ENCODE peak calls at places on chromosomes 3 and 15, in seven cellular contexts. One of them, this sample, is unnamed.

GRCh38 chr3:71008350-71008923 is 575.1 kb downstream of the FOXP1 start:
- DNase-seq in activated gamma-delta T cell treated with anti-CD3 and anti-CD28 coated beads, Interleukin-2, amount 50 U/mL, for 16 hours: no peak
- DNase-seq in B cell: no peak
- DNase-seq in ELF-1: no peak
- DNase-seq in tibial artery: no peak
- DNase-seq in right cardiac atrium: no peak
- DNase-seq in stimulated activated CD8-positive, alpha-beta memory T cell treated with anti-CD3 and anti-CD28 coated beads, Interleukin-7, amount 100 ng/mL, for 1 hour: no peak
- DNase-seq in this sample: no peak

GRCh38 chr3:5750874-5751273 is 563.4 kb downstream of the EDEM1 start:
- DNase-seq in B cell: no peak
- DNase-seq in tibial artery: no peak
- DNase-seq in stimulated activated CD8-positive, alpha-beta memory T cell treated with anti-CD3 and anti-CD28 coated beads, Interleukin-7, amount 100 ng/mL, for 1 hour: no peak
- DNase-seq in ELF-1: no peak
- DNase-seq in right cardiac atrium: no peak
- DNase-seq in activated gamma-delta T cell treated with anti-CD3 and anti-CD28 coated beads, Interleukin-2, amount 50 U/mL, for 16 hours: no peak
- DNase-seq in this sample: no peak

GRCh38 chr15:74242296-74242929 is 6.3 kb downstream of the CCDC33 start:
- DNase-seq in B cell: no peak
- DNase-seq in activated gamma-delta T cell treated with anti-CD3 and anti-CD28 coated beads, Interleukin-2, amount 50 U/mL, for 16 hours: no peak
- DNase-seq in ELF-1: peak; percentile 56
- DNase-seq in right cardiac atrium: peak; percentile 67
- DNase-seq in tibial artery: no peak
- DNase-seq in stimulated activated CD8-positive, alpha-beta memory T cell treated with anti-CD3 and anti-CD28 coated beads, Interleukin-7, amount 100 ng/mL, for 1 hour: no peak
- DNase-seq in this sample: no peak

GRCh38 chr15:90037961-90038633 is 37.0 kb downstream of the ZNF710 start:
- DNase-seq in stimulated activated CD8-positive, alpha-beta memory T cell treated with anti-CD3 and anti-CD28 coated beads, Interleukin-7, amount 100 ng/mL, for 1 hour: no peak
- DNase-seq in ELF-1: no peak
- DNase-seq in right cardiac atrium: no peak
- DNase-seq in B cell: peak; percentile 50
- DNase-seq in tibial artery: no peak
- DNase-seq in activated gamma-delta T cell treated with anti-CD3 and anti-CD28 coated beads, Interleukin-2, amount 50 U/mL, for 16 hours: peak; percentile 14
- DNase-seq in this sample: no peak

GRCh38 chr3:152234657-152235375 is 33.9 kb upstream of the MBNL1 start:
- DNase-seq in right cardiac atrium: no peak
- DNase-seq in B cell: no peak
- DNase-seq in activated gamma-delta T cell treated with anti-CD3 and anti-CD28 coated beads, Interleukin-2, amount 50 U/mL, for 16 hours: no peak
- DNase-seq in stimulated activated CD8-positive, alpha-beta memory T cell treated with anti-CD3 and anti-CD28 coated beads, Interleukin-7, amount 100 ng/mL, for 1 hour: no peak
- DNase-seq in ELF-1: no peak
- DNase-seq in tibial artery: no peak
- DNase-seq in this sample: no peak

GRCh38 chr3:182979103-182979697 is 1.1 kb downstream of the DCUN1D1 start:
- DNase-seq in right cardiac atrium: no peak
- DNase-seq in ELF-1: peak; percentile 23
- DNase-seq in tibial artery: no peak
- DNase-seq in B cell: no peak
- DNase-seq in stimulated activated CD8-positive, alpha-beta memory T cell treated with anti-CD3 and anti-CD28 coated beads, Interleukin-7, amount 100 ng/mL, for 1 hour: no peak
- DNase-seq in activated gamma-delta T cell treated with anti-CD3 and anti-CD28 coated beads, Interleukin-2, amount 50 U/mL, for 16 hours: no peak
- DNase-seq in this sample: no peak

GRCh38 chr3:12187448-12188327 is 29.0 kb upstream of the TIMP4 start:
- DNase-seq in B cell: peak; percentile 46
- DNase-seq in right cardiac atrium: peak; percentile 50
- DNase-seq in stimulated activated CD8-positive, alpha-beta memory T cell treated with anti-CD3 and anti-CD28 coated beads, Interleukin-7, amount 100 ng/mL, for 1 hour: no peak
- DNase-seq in ELF-1: no peak
- DNase-seq in activated gamma-delta T cell treated with anti-CD3 and anti-CD28 coated beads, Interleukin-2, amount 50 U/mL, for 16 hours: peak; percentile 5
- DNase-seq in tibial artery: peak; percentile 72
- DNase-seq in this sample: no peak

GRCh38 chr3:40455328-40455727 is 1.8 kb upstream of the RPL14 start:
- DNase-seq in right cardiac atrium: no peak
- DNase-seq in ELF-1: no peak
- DNase-seq in stimulated activated CD8-positive, alpha-beta memory T cell treated with anti-CD3 and anti-CD28 coated beads, Interleukin-7, amount 100 ng/mL, for 1 hour: no peak
- DNase-seq in B cell: no peak
- DNase-seq in activated gamma-delta T cell treated with anti-CD3 and anti-CD28 coated beads, Interleukin-2, amount 50 U/mL, for 16 hours: no peak
- DNase-seq in tibial artery: no peak
- DNase-seq in this sample: no peak

GRCh38 chr3:49673715-49674490 is at the start of gene APEH:
- DNase-seq in activated gamma-delta T cell treated with anti-CD3 and anti-CD28 coated beads, Interleukin-2, amount 50 U/mL, for 16 hours: peak; percentile 97
- DNase-seq in stimulated activated CD8-positive, alpha-beta memory T cell treated with anti-CD3 and anti-CD28 coated beads, Interleukin-7, amount 100 ng/mL, for 1 hour: peak; percentile 89
- DNase-seq in ELF-1: peak; percentile 97
- DNase-seq in right cardiac atrium: peak; percentile 98
- DNase-seq in tibial artery: peak; percentile 96
- DNase-seq in B cell: peak; percentile 98
- DNase-seq in this sample: peak; percentile 85

GRCh38 chr15:60682115-60682514 is 203.2 kb upstream of the ICE2 start:
- DNase-seq in B cell: no peak
- DNase-seq in stimulated activated CD8-positive, alpha-beta memory T cell treated with anti-CD3 and anti-CD28 coated beads, Interleukin-7, amount 100 ng/mL, for 1 hour: no peak
- DNase-seq in ELF-1: no peak
- DNase-seq in tibial artery: no peak
- DNase-seq in right cardiac atrium: no peak
- DNase-seq in activated gamma-delta T cell treated with anti-CD3 and anti-CD28 coated beads, Interleukin-2, amount 50 U/mL, for 16 hours: no peak
- DNase-seq in this sample: no peak

GRCh38 chr3:13192471-13193213 is 119.4 kb upstream of the IQSEC1 start:
- DNase-seq in right cardiac atrium: no peak
- DNase-seq in B cell: no peak
- DNase-seq in stimulated activated CD8-positive, alpha-beta memory T cell treated with anti-CD3 and anti-CD28 coated beads, Interleukin-7, amount 100 ng/mL, for 1 hour: no peak
- DNase-seq in activated gamma-delta T cell treated with anti-CD3 and anti-CD28 coated beads, Interleukin-2, amount 50 U/mL, for 16 hours: no peak
- DNase-seq in ELF-1: peak; percentile 39
- DNase-seq in tibial artery: no peak
- DNase-seq in this sample: no peak

GRCh38 chr15:36612063-36612788 is 32.8 kb downstream of the CDIN1 start:
- DNase-seq in stimulated activated CD8-positive, alpha-beta memory T cell treated with anti-CD3 and anti-CD28 coated beads, Interleukin-7, amount 100 ng/mL, for 1 hour: no peak
- DNase-seq in ELF-1: peak; percentile 34
- DNase-seq in right cardiac atrium: no peak
- DNase-seq in tibial artery: no peak
- DNase-seq in activated gamma-delta T cell treated with anti-CD3 and anti-CD28 coated beads, Interleukin-2, amount 50 U/mL, for 16 hours: no peak
- DNase-seq in B cell: no peak
- DNase-seq in this sample: no peak

GRCh38 chr15:39869251-39869650 is 50.8 kb downstream of the GPR176 start:
- DNase-seq in tibial artery: no peak
- DNase-seq in ELF-1: no peak
- DNase-seq in B cell: no peak
- DNase-seq in stimulated activated CD8-positive, alpha-beta memory T cell treated with anti-CD3 and anti-CD28 coated beads, Interleukin-7, amount 100 ng/mL, for 1 hour: no peak
- DNase-seq in activated gamma-delta T cell treated with anti-CD3 and anti-CD28 coated beads, Interleukin-2, amount 50 U/mL, for 16 hours: no peak
- DNase-seq in right cardiac atrium: no peak
- DNase-seq in this sample: no peak

GRCh38 chr3:122674339-122674738 is 6.3 kb upstream of the PARP14 start:
- DNase-seq in activated gamma-delta T cell treated with anti-CD3 and anti-CD28 coated beads, Interleukin-2, amount 50 U/mL, for 16 hours: no peak
- DNase-seq in ELF-1: no peak
- DNase-seq in tibial artery: no peak
- DNase-seq in stimulated activated CD8-positive, alpha-beta memory T cell treated with anti-CD3 and anti-CD28 coated beads, Interleukin-7, amount 100 ng/mL, for 1 hour: no peak
- DNase-seq in B cell: no peak
- DNase-seq in right cardiac atrium: no peak
- DNase-seq in this sample: no peak

GRCh38 chr3:158709666-158710083 is 22.6 kb downstream of the RARRES1 start:
- DNase-seq in stimulated activated CD8-positive, alpha-beta memory T cell treated with anti-CD3 and anti-CD28 coated beads, Interleukin-7, amount 100 ng/mL, for 1 hour: no peak
- DNase-seq in ELF-1: peak; percentile 14
- DNase-seq in activated gamma-delta T cell treated with anti-CD3 and anti-CD28 coated beads, Interleukin-2, amount 50 U/mL, for 16 hours: no peak
- DNase-seq in tibial artery: no peak
- DNase-seq in B cell: no peak
- DNase-seq in right cardiac atrium: peak; percentile 32
- DNase-seq in this sample: no peak

GRCh38 chr3:97673357-97673997 is 91.1 kb upstream of the ARL6 start:
- DNase-seq in stimulated activated CD8-positive, alpha-beta memory T cell treated with anti-CD3 and anti-CD28 coated beads, Interleukin-7, amount 100 ng/mL, for 1 hour: no peak
- DNase-seq in activated gamma-delta T cell treated with anti-CD3 and anti-CD28 coated beads, Interleukin-2, amount 50 U/mL, for 16 hours: no peak
- DNase-seq in ELF-1: no peak
- DNase-seq in tibial artery: no peak
- DNase-seq in B cell: no peak
- DNase-seq in right cardiac atrium: no peak
- DNase-seq in this sample: no peak

GRCh38 chr3:13198480-13198879 is 125.3 kb upstream of the IQSEC1 start:
- DNase-seq in B cell: no peak
- DNase-seq in stimulated activated CD8-positive, alpha-beta memory T cell treated with anti-CD3 and anti-CD28 coated beads, Interleukin-7, amount 100 ng/mL, for 1 hour: no peak
- DNase-seq in right cardiac atrium: no peak
- DNase-seq in tibial artery: no peak
- DNase-seq in activated gamma-delta T cell treated with anti-CD3 and anti-CD28 coated beads, Interleukin-2, amount 50 U/mL, for 16 hours: no peak
- DNase-seq in ELF-1: no peak
- DNase-seq in this sample: no peak

GRCh38 chr3:167728176-167728575 is 6.5 kb downstream of the PDCD10 start:
- DNase-seq in stimulated activated CD8-positive, alpha-beta memory T cell treated with anti-CD3 and anti-CD28 coated beads, Interleukin-7, amount 100 ng/mL, for 1 hour: no peak
- DNase-seq in tibial artery: no peak
- DNase-seq in right cardiac atrium: no peak
- DNase-seq in B cell: no peak
- DNase-seq in ELF-1: no peak
- DNase-seq in activated gamma-delta T cell treated with anti-CD3 and anti-CD28 coated beads, Interleukin-2, amount 50 U/mL, for 16 hours: no peak
- DNase-seq in this sample: no peak

GRCh38 chr3:177279118-177279815 is 82.0 kb upstream of the TBL1XR1 start:
- DNase-seq in B cell: no peak
- DNase-seq in ELF-1: no peak
- DNase-seq in stimulated activated CD8-positive, alpha-beta memory T cell treated with anti-CD3 and anti-CD28 coated beads, Interleukin-7, amount 100 ng/mL, for 1 hour: no peak
- DNase-seq in activated gamma-delta T cell treated with anti-CD3 and anti-CD28 coated beads, Interleukin-2, amount 50 U/mL, for 16 hours: no peak
- DNase-seq in right cardiac atrium: no peak
- DNase-seq in tibial artery: no peak
- DNase-seq in this sample: no peak

GRCh38 chr3:59426851-59427565 is 377.2 kb upstream of the CFAP20DC start:
- DNase-seq in stimulated activated CD8-positive, alpha-beta memory T cell treated with anti-CD3 and anti-CD28 coated beads, Interleukin-7, amount 100 ng/mL, for 1 hour: no peak
- DNase-seq in ELF-1: no peak
- DNase-seq in right cardiac atrium: no peak
- DNase-seq in tibial artery: no peak
- DNase-seq in B cell: no peak
- DNase-seq in activated gamma-delta T cell treated with anti-CD3 and anti-CD28 coated beads, Interleukin-2, amount 50 U/mL, for 16 hours: no peak
- DNase-seq in this sample: no peak

GRCh38 chr15:31157644-31158069 is 56.1 kb upstream of the TRPM1 start:
- DNase-seq in tibial artery: no peak
- DNase-seq in B cell: no peak
- DNase-seq in right cardiac atrium: no peak
- DNase-seq in ELF-1: no peak
- DNase-seq in activated gamma-delta T cell treated with anti-CD3 and anti-CD28 coated beads, Interleukin-2, amount 50 U/mL, for 16 hours: no peak
- DNase-seq in stimulated activated CD8-positive, alpha-beta memory T cell treated with anti-CD3 and anti-CD28 coated beads, Interleukin-7, amount 100 ng/mL, for 1 hour: no peak
- DNase-seq in this sample: no peak

GRCh38 chr15:38389924-38390542 is 63.9 kb upstream of the FAM98B start:
- DNase-seq in activated gamma-delta T cell treated with anti-CD3 and anti-CD28 coated beads, Interleukin-2, amount 50 U/mL, for 16 hours: peak; percentile 29
- DNase-seq in ELF-1: peak; percentile 42
- DNase-seq in right cardiac atrium: peak; percentile 51
- DNase-seq in tibial artery: peak; percentile 77
- DNase-seq in stimulated activated CD8-positive, alpha-beta memory T cell treated with anti-CD3 and anti-CD28 coated beads, Interleukin-7, amount 100 ng/mL, for 1 hour: peak; percentile 20
- DNase-seq in B cell: peak; percentile 24
- DNase-seq in this sample: peak; percentile 87